ENCODE peak calls at places on chromosomes 5 and 9, in eight cellular contexts. D is Peyer's patch, Z is OCI-LY7, O is GM23248, L is neuronal stem cell, U is transverse colon, Y is tibial artery, I is body of pancreas. J is an unnamed sample.

GRCh38 chr5:85453026-85453349 is 1068.3 kb upstream of the EDIL3 start:
- DNase-seq in D (no peak), Z (no peak), O (no peak), L (no peak), U (no peak), Y (no peak), I (no peak), J (no peak)

GRCh38 chr5:127820910-127821553 is 117.8 kb downstream of the CCDC192 start:
- DNase-seq in D (no peak), Z (no peak), O (peak), L (no peak), U (no peak), Y (no peak), I (no peak), J (no peak)

GRCh38 chr9:21994526-21994995 is at the start of gene CDKN2B-AS1:
- DNase-seq in D (peak), Z (peak), O (peak), L (no peak), U (peak), Y (peak), I (peak), J (no peak)

GRCh38 chr9:34675048-34675714 is 12.7 kb upstream of the CCL27 start:
- DNase-seq in D (peak), Z (peak), O (peak), L (peak), U (peak), Y (peak), I (peak), J (peak)

GRCh38 chr9:23659346-23660006 is 166.6 kb downstream of the ELAVL2 start:
- DNase-seq in D (no peak), Z (no peak), O (no peak), L (no peak), U (no peak), Y (no peak), I (no peak), J (no peak)

GRCh38 chr9:135223831-135224230 is 136.4 kb downstream of the OLFM1 start:
- DNase-seq in D (peak), Z (no peak), O (no peak), L (no peak), U (no peak), Y (no peak), I (peak), J (no peak)

GRCh38 chr9:95138474-95138873 is 179.0 kb downstream of the FANCC start:
- DNase-seq in D (no peak), Z (no peak), O (no peak), L (no peak), U (no peak), Y (no peak), I (no peak), J (no peak)

GRCh38 chr9:108125541-108125940 is 636.0 kb upstream of the KLF4 start:
- DNase-seq in D (no peak), Z (no peak), O (peak), L (no peak), U (no peak), Y (peak), I (no peak), J (no peak)

GRCh38 chr5:59099270-59099994 is 516.6 kb downstream of the RAB3C start:
- DNase-seq in D (no peak), Z (no peak), O (peak), L (no peak), U (no peak), Y (no peak), I (no peak), J (no peak)

GRCh38 chr5:439636-440035 is 3.3 kb upstream of the EXOC3 start:
- DNase-seq in D (peak), Z (no peak), O (no peak), L (no peak), U (peak), Y (peak), I (peak), J (no peak)

DNA sequence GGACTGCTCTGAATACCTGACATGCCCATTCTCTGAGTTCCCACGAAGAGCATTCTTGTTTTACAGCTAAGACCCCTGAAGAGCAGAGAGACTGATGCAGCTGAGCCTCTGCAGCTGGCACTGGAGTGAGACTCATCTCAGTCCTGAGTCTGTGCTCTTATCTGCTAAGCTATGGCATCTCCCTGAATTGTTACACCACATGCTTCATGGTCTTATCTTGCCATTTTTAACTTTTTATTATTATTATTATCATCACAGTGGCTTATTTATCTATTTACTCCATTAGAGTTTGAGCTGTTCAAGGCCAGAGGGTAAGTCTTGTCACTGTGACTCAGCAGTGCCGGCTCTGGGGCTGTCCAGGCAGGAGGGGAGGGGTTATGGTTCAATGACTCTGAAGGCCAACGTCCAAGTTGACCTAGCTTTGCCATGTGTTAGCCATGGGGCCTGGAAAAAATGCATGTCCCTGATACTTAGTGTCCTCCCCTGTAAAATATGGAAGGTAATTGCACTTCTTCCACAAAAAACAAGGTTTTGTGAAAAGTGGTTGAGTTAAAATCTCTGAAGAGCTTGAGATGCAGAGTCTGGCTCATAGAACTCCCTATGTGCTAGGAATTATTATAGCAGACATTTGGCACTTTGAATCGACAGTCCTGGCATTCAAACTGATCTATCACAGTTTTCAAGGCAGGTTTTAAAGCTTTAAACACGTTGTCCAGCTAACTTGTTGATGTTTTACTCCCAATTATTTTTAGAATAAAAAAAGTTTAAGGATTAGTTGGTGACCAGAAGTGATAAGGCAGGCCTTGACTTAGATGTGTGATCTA is 94.6 kb downstream of the ALDH1A1 start:
- DNase-seq in D (peak), Z (no peak), O (peak), L (no peak), U (peak), Y (no peak), I (peak), J (no peak)
- H3K27ac ChIP-seq in D (peak), Z (no peak), O (no peak), L (no peak), U (peak), Y (peak), I (peak), J (no peak)

GRCh38 chr5:141958113-141958512 is at the start of gene PCDH12:
- DNase-seq in D (peak), Z (peak), O (peak), L (no peak), U (peak), Y (no peak), I (no peak), J (no peak)

GRCh38 chr5:141958773-141959172 is 771 bp upstream of the PCDH12 start:
- DNase-seq in D (peak), Z (no peak), O (peak), L (no peak), U (no peak), Y (no peak), I (no peak), J (no peak)

GRCh38 chr5:141960018-141960417 is 2.0 kb upstream of the PCDH12 start:
- DNase-seq in D (peak), Z (peak), O (no peak), L (no peak), U (no peak), Y (no peak), I (no peak), J (no peak)

GRCh38 chr5:141960449-141961323 is 2.7 kb upstream of the PCDH12 start:
- DNase-seq in D (peak), Z (peak), O (peak), L (peak), U (peak), Y (peak), I (peak), J (peak)

DNA sequence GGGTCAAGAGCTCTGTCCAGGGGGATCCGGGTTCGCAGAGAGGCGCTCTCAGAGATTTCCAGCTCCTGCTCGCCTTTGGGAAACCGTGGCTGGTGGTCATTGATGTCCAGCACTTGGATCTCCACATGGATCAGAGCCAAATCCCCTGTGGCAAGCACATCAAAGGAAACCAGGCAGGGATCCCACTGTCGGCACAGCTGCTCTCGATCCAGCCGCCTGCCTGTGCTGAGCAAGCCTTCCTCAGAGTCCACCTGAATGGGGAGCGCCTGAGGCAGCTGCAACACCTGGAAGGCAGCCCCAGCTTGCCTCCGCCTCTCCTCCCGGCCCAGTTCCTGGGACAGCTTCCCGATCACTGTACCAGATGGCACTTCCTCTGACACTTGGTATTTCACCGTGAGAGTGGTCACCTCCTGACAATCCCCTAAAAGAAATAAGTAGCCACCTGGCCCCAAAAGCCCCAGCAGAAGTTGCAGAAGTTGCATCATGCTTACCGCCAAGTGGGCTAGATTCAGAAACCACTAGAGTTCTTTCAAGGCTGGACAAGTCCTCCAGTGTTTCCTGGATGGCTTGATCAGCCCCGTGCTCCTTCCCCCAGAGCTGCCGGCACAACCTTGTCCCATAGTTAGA is 522 bp downstream of the PCDH12 start:
- DNase-seq in D (peak), Z (no peak), O (no peak), L (no peak), U (no peak), Y (no peak), I (no peak), J (no peak)
- H3K27ac ChIP-seq in D (peak), Z (no peak), O (no peak), L (no peak), U (no peak), Y (no peak), I (no peak), J (no peak)

GRCh38 chr9:89441655-89441970 is 56.3 kb downstream of the SEMA4D start:
- DNase-seq in D (no peak), Z (no peak), O (no peak), L (no peak), U (no peak), Y (no peak), I (no peak), J (no peak)

GRCh38 chr9:89442981-89443817 is 54.7 kb downstream of the SEMA4D start:
- DNase-seq in D (no peak), Z (no peak), O (peak), L (no peak), U (no peak), Y (no peak), I (no peak), J (no peak)

GRCh38 chr9:89442016-89442415 is 55.9 kb downstream of the SEMA4D start:
- DNase-seq in D (no peak), Z (no peak), O (no peak), L (no peak), U (no peak), Y (no peak), I (no peak), J (no peak)

GRCh38 chr9:89440951-89441654 is 56.8 kb downstream of the SEMA4D start:
- DNase-seq in D (no peak), Z (no peak), O (no peak), L (no peak), U (no peak), Y (no peak), I (no peak), J (no peak)

DNA sequence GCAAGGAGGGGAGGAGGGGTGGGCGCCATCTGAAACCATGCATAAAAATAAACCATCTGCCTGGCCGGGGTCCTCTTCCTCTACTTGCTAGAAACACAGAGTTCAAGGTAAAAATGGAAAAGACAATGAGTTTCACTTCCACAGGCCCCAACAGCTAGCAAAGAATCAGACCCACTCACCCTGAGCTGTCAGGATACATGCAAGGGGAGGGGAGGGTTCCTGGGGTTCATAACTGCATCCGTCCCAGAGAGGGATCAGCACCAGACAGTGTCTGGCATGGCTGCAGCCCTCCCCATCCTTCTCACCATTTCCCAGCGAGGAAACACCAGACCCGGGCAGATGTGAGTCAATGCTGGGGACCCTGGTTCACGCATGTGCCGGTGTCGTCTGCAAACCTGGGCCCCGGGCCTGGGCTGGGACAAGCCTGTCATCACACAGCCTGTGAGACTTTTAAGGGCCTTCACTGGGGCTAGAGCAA is 55.4 kb downstream of the SEMA4D start:
- DNase-seq in D (no peak), Z (peak), O (no peak), L (no peak), U (no peak), Y (no peak), I (no peak), J (no peak)
- H3K27ac ChIP-seq in D (peak), Z (peak), O (no peak), L (no peak), U (no peak), Y (no peak), I (no peak), J (peak)

GRCh38 chr5:118115791-118116190 is 872.6 kb downstream of the DTWD2 start:
- DNase-seq in D (no peak), Z (no peak), O (no peak), L (no peak), U (no peak), Y (no peak), I (no peak), J (no peak)

DNA sequence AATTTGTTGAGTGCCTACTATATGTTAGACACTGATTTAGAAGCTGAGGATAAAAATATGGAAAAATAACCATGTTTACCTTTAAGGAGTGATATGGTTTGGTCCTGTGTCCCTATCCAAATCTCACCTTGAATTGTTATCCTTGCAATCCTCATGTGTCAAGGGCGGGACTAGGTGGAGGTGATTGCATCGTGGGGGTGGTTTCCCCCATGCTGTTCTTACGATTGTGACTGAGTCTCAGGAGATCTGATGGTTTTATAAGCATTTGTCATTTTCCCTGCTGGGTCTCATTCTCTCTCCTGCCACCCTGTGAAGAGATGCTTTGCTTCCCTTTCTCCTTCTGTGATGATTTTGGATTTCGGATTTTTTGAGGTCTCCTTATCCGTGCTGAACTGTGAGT is 876.4 kb downstream of the DTWD2 start:
- DNase-seq in D (no peak), Z (no peak), O (no peak), L (no peak), U (no peak), Y (no peak), I (no peak), J (no peak)
- H3K27ac ChIP-seq in D (no peak), Z (no peak), O (no peak), L (no peak), U (no peak), Y (no peak), I (no peak), J (no peak)

GRCh38 chr5:79183617-79184016 is 52.3 kb upstream of the JMY start:
- DNase-seq in D (no peak), Z (no peak), O (peak), L (no peak), U (no peak), Y (no peak), I (no peak), J (no peak)
- H3K27ac ChIP-seq in D (no peak), Z (no peak), O (peak), L (no peak), U (no peak), Y (no peak), I (no peak), J (no peak)

GRCh38 chr5:64229163-64229774 is 63.6 kb downstream of the RNF180 start:
- DNase-seq in D (no peak), Z (peak), O (peak), L (peak), U (no peak), Y (no peak), I (no peak), J (no peak)
- H3K27ac ChIP-seq in D (no peak), Z (no peak), O (no peak), L (no peak), U (no peak), Y (no peak), I (no peak), J (no peak)

DNA sequence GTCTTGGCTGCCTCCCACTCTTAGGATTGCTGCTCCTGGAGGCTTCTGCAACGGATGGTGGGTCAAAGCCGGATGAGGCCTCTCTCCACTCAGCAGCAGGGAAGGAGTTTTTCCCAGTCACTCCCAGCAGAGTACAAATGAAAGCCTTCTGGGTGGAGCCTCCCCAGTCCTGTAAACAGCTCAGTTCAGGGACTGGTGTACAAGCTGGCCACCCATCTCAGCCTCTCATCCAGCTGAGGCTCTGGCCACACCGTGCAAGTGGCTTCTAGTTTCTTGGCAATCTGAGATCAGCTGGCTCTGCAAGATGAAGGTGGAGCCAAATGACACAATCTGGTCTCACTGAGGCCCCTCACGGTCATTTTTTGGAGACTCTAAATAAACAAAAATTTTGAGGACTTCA is 10.0 kb downstream of the GPX3 start:
- DNase-seq in D (no peak), Z (no peak), O (no peak), L (no peak), U (peak), Y (peak), I (peak), J (no peak)
- H3K27ac ChIP-seq in D (peak), Z (no peak), O (no peak), L (no peak), U (peak), Y (peak), I (no peak), J (no peak)

GRCh38 chr5:125222597-125223240 is 476.3 kb upstream of the ZNF608 start:
- DNase-seq in D (no peak), Z (no peak), O (no peak), L (no peak), U (no peak), Y (no peak), I (no peak), J (no peak)

GRCh38 chr5:125215593-125215992 is 469.2 kb upstream of the ZNF608 start:
- DNase-seq in D (no peak), Z (no peak), O (no peak), L (no peak), U (no peak), Y (no peak), I (no peak), J (no peak)

GRCh38 chr5:125214080-125214479 is 467.6 kb upstream of the ZNF608 start:
- DNase-seq in D (no peak), Z (no peak), O (no peak), L (no peak), U (no peak), Y (no peak), I (no peak), J (no peak)

GRCh38 chr5:125220284-125220683 is 473.8 kb upstream of the ZNF608 start:
- DNase-seq in D (no peak), Z (no peak), O (no peak), L (no peak), U (no peak), Y (no peak), I (no peak), J (no peak)

GRCh38 chr5:125219710-125220109 is 473.3 kb upstream of the ZNF608 start:
- DNase-seq in D (no peak), Z (no peak), O (no peak), L (no peak), U (no peak), Y (no peak), I (no peak), J (no peak)
- H3K27ac ChIP-seq in D (no peak), Z (no peak), O (no peak), L (no peak), U (no peak), Y (no peak), I (no peak), J (no peak)

GRCh38 chr5:131758520-131758900 is 38.3 kb downstream of the FNIP1 start:
- DNase-seq in D (no peak), Z (no peak), O (peak), L (no peak), U (no peak), Y (no peak), I (no peak), J (no peak)
- H3K27ac ChIP-seq in D (no peak), Z (no peak), O (no peak), L (no peak), U (no peak), Y (no peak), I (no peak), J (no peak)

DNA sequence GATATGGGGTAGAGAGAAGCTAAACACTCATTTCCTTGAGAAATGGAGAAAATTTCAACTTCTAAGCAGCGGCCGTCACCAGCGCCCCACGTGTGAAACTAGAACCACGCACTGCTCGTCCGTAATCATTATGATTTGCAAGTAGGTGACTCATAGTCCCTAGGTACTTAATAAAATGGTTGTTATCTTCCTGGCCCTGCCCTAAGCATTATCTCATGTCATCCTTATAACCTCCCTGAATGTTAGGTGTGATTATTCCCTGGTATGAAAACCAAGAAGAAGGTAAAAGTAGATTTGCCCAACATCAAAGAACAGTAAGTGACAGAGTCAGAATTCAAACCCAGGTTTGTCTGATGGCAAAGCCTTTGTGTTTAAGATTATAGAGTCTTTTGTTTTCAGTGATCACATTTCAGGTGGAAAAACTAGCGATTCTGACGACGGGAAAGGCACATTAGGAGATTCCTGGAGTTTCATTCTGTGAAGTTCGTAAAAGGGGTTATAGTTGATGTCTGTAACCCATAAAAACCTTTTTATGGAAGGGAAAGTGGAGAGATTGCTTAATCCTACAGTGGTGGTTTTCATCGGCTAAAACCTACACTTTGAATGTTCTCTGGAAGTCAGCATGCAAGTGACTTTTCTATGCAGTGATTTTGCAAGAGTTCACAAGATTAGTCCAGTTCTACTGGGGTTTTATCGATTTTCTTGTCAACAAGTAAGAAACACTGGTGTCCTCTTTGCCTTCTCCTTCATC is 202.9 kb upstream of the WWC1 start:
- DNase-seq in D (no peak), Z (no peak), O (no peak), L (no peak), U (no peak), Y (no peak), I (no peak), J (no peak)
- H3K27ac ChIP-seq in D (no peak), Z (no peak), O (no peak), L (no peak), U (no peak), Y (no peak), I (no peak), J (no peak)

J was measured in CD4-positive, alpha-beta T cell.